ENCODE peak calls at places on chromosomes 12 and 14, in four cellular contexts. S, X, N and C are unnamed samples.

GRCh38 chr14:55327179-55327578 is 56.0 kb downstream of the FBXO34 start:
- DNase-seq in S (peak; percentile 54), X (no peak), N (no peak), C (no peak)

GRCh38 chr12:24822121-24822899 is 126.6 kb downstream of the BCAT1 start:
- DNase-seq in S (no peak), X (peak; percentile 97), N (no peak), C (no peak)

GRCh38 chr12:131245564-131246355 is 292.1 kb downstream of the ADGRD1 start:
- DNase-seq in S (no peak), X (no peak), N (no peak), C (peak; percentile 60)

GRCh38 chr12:95390932-95391331 is 83.0 kb upstream of the METAP2 start:
- DNase-seq in S (no peak), X (no peak), N (no peak), C (no peak)

GRCh38 chr12:52440821-52441319 is 6.7 kb upstream of the KRT75 start:
- DNase-seq in S (no peak), X (peak; percentile 38), N (no peak), C (no peak)

GRCh38 chr12:87779016-87779415 is 250.2 kb downstream of the C12orf50 start:
- DNase-seq in S (no peak), X (peak; percentile 82), N (no peak), C (no peak)

GRCh38 chr14:54127526-54127925 is 170.9 kb upstream of the BMP4 start:
- DNase-seq in S (no peak), X (peak; percentile 51), N (no peak), C (no peak)

GRCh38 chr14:77124345-77125274 is 17.0 kb downstream of the ZDHHC22 start:
- DNase-seq in S (peak; percentile 86), X (peak; percentile 44), N (no peak), C (no peak)

GRCh38 chr12:101051901-101052550 is 158.0 kb downstream of the SLC5A8 start:
- DNase-seq in S (no peak), X (peak; percentile 66), N (peak; percentile 73), C (no peak)

GRCh38 chr12:50425859-50426258 is 25.2 kb downstream of the LARP4 start:
- DNase-seq in S (no peak), X (no peak), N (no peak), C (no peak)

GRCh38 chr12:125137776-125138344 is 72.6 kb downstream of the AACS start:
- DNase-seq in S (no peak), X (peak; percentile 9), N (no peak), C (no peak)

GRCh38 chr12:113577464-113578121 is 105.9 kb upstream of the LHX5 start:
- DNase-seq in S (no peak), X (no peak), N (no peak), C (no peak)

GRCh38 chr12:32252199-32253073 is 145.8 kb downstream of the BICD1 start:
- DNase-seq in S (peak; percentile 32), X (no peak), N (no peak), C (no peak)

GRCh38 chr12:54890339-54890738 is 36.0 kb downstream of the MUCL1 start:
- DNase-seq in S (no peak), X (no peak), N (no peak), C (no peak)

GRCh38 chr12:129885287-129885686 is 18.5 kb downstream of the TMEM132D start:
- DNase-seq in S (no peak), X (no peak), N (no peak), C (no peak)

GRCh38 chr14:106564058-106564643 is 1037.8 kb downstream of the TMEM121 start:
- DNase-seq in S (peak; percentile 65), X (no peak), N (no peak), C (no peak)

GRCh38 chr14:102805454-102805891 is 28.2 kb downstream of the TRAF3 start:
- DNase-seq in S (no peak), X (peak; percentile 79), N (no peak), C (peak; percentile 68)

GRCh38 chr12:32395031-32395430 is 4.3 kb upstream of the FGD4 start:
- DNase-seq in S (no peak), X (no peak), N (no peak), C (no peak)

GRCh38 chr12:125142601-125143000 is 77.4 kb downstream of the AACS start:
- DNase-seq in S (no peak), X (no peak), N (no peak), C (no peak)

GRCh38 chr14:41482861-41483260 is 123.8 kb upstream of the LRFN5 start:
- DNase-seq in S (no peak), X (no peak), N (no peak), C (no peak)

GRCh38 chr12:121223283-121223946 is 13.5 kb downstream of the P2RX4 start:
- DNase-seq in S (peak; percentile 51), X (peak; percentile 38), N (no peak), C (no peak)

GRCh38 chr12:7345232-7345631 is 41.4 kb downstream of the ACSM4 start:
- DNase-seq in S (no peak), X (no peak), N (no peak), C (no peak)

GRCh38 chr14:69812725-69813124 is 15.7 kb upstream of the SLC10A1 start:
- DNase-seq in S (no peak), X (no peak), N (no peak), C (no peak)

GRCh38 chr12:91326043-91327027 is 143.7 kb upstream of the DCN start:
- DNase-seq in S (peak; percentile 27), X (peak; percentile 85), N (no peak), C (no peak)

GRCh38 chr12:111220363-111220762 is 148.5 kb downstream of the PHETA1 start:
- DNase-seq in S (no peak), X (no peak), N (no peak), C (no peak)

GRCh38 chr12:100375023-100375737 is 18.3 kb downstream of the SLC17A8 start:
- DNase-seq in S (no peak), X (peak; percentile 71), N (no peak), C (no peak)

GRCh38 chr12:16349132-16349463 is 1.7 kb downstream of the MGST1 start:
- DNase-seq in S (no peak), X (peak; percentile 96), N (no peak), C (no peak)

GRCh38 chr12:62730649-62731377 is 204.1 kb downstream of the PPM1H start:
- DNase-seq in S (peak; percentile 26), X (peak; percentile 73), N (no peak), C (no peak)

GRCh38 chr14:50139192-50139591 is 22.8 kb upstream of the VCPKMT start:
- DNase-seq in S (no peak), X (peak; percentile 58), N (no peak), C (no peak)
- TF ChIP-seq CTCF in S (no peak), X (no peak), N (no peak), C (no peak)

GRCh38 chr12:20549115-20549719 is 145.9 kb upstream of the SLCO1C1 start:
- DNase-seq in S (no peak), X (peak; percentile 88), N (no peak), C (no peak)
- TF ChIP-seq CTCF in S (no peak), X (peak; percentile 94), N (peak; percentile 42), C (peak; percentile 89)

GRCh38 chr14:90330203-90331196 is 1.2 kb downstream of the NRDE2 start:
- DNase-seq in S (no peak), X (no peak), N (no peak), C (no peak)
- TF ChIP-seq CTCF in S (no peak), X (no peak), N (no peak), C (no peak)

DNA sequence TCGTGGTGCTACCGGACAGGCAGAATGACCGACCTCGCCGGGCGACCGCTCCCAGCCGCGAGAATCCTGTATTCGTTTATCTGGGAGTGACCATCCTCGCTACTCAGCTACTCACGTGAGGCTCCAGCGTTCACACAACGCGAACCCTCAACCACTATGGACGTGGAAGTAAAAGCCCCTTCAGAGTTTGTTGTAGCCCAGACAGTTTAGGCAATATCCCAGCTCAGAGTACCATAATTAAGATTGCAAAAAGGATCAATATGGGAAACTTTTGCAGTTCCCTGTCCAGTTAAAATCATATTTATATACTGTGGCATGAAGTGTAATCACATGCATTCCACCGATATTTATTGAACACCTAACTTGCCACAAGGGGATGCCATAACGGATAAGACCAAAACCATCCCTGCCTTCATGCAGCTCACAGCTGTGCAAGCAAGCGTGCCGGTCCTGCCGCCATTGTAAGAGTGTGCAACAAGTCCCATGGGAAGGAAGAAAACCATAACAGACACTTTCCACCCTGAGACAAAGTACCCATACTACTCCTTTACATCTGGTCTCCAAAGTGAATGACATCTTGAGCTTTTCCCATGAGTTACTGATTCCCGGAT is 938 bp upstream of the MAX start:
- DNase-seq in S (peak; percentile 43), X (peak; percentile 35), N (no peak), C (no peak)
- TF ChIP-seq CTCF in S (no peak), X (peak; percentile 28), N (peak; percentile 50), C (peak; percentile 48)

GRCh38 chr12:11242656-11243055 is 26.9 kb downstream of the PRB3 start:
- DNase-seq in S (no peak), X (no peak), N (no peak), C (no peak)
- TF ChIP-seq CTCF in S (no peak), X (no peak), N (no peak), C (no peak)

GRCh38 chr14:39423793-39424192 is 8.4 kb downstream of the FBXO33 start:
- DNase-seq in S (no peak), X (no peak), N (no peak), C (no peak)

GRCh38 chr14:39425947-39426346 is 6.3 kb downstream of the FBXO33 start:
- DNase-seq in S (no peak), X (no peak), N (no peak), C (no peak)

GRCh38 chr14:39428118-39428517 is 4.1 kb downstream of the FBXO33 start:
- DNase-seq in S (no peak), X (no peak), N (no peak), C (no peak)

GRCh38 chr14:39430762-39431415 is 1.3 kb downstream of the FBXO33 start:
- DNase-seq in S (no peak), X (peak; percentile 23), N (no peak), C (no peak)

DNA sequence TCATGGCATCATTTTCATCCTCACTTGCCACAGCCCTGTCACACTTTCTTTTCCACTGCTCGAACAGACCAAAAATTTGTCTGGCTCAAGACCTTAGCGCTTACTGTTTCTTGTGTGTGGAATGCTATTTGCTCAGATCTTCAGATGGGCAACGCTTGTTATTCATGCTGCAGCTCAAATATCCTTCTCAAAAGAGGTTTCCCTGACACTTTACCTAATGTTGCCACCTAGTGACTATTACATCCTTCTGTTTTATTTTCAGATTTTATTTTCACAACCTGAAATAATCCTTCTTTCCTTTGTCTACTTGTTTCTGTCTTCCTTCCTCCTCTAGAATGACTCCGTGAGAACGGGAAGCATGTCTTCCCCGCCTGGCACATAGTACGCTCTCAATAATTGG is 5.6 kb downstream of the FBXO33 start:
- DNase-seq in S (no peak), X (peak; percentile 89), N (no peak), C (no peak)
- TF ChIP-seq CTCF in S (no peak), X (peak; percentile 43), N (peak; percentile 72), C (peak; percentile 75)

DNA sequence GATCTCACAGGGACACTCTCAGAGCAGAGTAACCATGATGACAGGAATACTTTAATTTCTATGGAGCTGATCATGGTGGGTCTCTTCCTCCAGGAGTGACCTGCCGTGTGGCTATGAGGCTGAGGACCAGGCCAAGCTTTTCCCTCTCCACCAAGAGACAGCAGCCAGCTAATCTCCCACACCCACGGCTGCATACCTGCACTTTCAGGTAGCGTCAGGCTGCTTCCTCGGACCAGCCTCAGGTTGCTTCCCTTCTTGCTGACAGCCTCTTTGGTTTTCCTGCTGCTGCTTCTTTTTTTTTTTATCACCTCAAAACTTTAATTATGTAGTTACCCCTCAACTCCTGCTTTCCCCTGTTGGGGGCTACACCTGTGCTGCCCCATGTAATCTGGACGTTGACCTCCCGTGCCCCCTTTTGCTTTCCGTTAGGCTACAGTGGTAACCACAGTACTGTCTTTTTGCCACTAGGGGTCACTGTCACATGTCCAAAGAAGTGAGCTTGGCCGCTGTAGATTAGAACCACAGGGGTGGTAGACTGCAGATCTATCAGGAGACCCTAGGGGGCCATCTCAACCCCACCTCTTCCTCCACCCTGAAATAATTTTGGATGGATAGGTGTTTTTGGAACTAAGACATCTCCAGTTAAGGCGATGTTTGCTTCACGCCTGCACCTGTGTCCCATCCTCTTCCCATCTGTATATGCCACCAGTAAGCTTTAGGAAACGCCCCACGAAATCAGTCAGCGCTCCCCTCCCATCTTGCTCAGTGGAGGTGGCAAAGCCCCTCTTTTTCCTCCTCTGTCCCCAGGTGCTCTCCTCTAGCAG is 7.8 kb upstream of the PIP4K2C start:
- DNase-seq in S (peak; percentile 87), X (peak; percentile 92), N (no peak), C (no peak)
- TF ChIP-seq CTCF in S (peak; percentile 86), X (peak; percentile 92), N (peak; percentile 93), C (peak; percentile 98)